ENCODE peak calls at places on chromosome 3, in four cellular contexts. D is astrocyte of the spinal cord, R is thoracic aorta, Q is neural crest cell. U is an unnamed sample.

GRCh38 chr3:46098319-46098761 is 71.1 kb upstream of the XCR1 start:
- DNase-seq in Q (no peak), D (peak; percentile 41), R (no peak), U (peak; percentile 80)

GRCh38 chr3:141930801-141931200 is 54.4 kb downstream of the ATP1B3 start:
- DNase-seq in Q (no peak), R (no peak), D (no peak), U (no peak)

GRCh38 chr3:63344676-63345075 is 66.6 kb downstream of the SYNPR start:
- DNase-seq in Q (no peak), D (no peak), R (no peak), U (no peak)

GRCh38 chr3:51622868-51623267 is 48.2 kb upstream of the TEX264 start:
- DNase-seq in D (peak; percentile 67), Q (no peak), R (no peak), U (no peak)

GRCh38 chr3:126355777-126356372 is 1.3 kb downstream of the KLF15 start:
- DNase-seq in R (peak; percentile 93), D (peak; percentile 49), Q (peak; percentile 79), U (no peak)

GRCh38 chr3:38031022-38031994 is 1.9 kb upstream of the PLCD1 start:
- DNase-seq in R (peak; percentile 70), D (peak; percentile 22), Q (no peak), U (no peak)

GRCh38 chr3:184320099-184320445 is 5.7 kb downstream of the EIF4G1 start:
- DNase-seq in R (peak; percentile 90), D (peak; percentile 97), Q (no peak), U (no peak)

GRCh38 chr3:190505381-190506003 is 8.4 kb upstream of the IL1RAP start:
- DNase-seq in D (no peak), Q (no peak), R (no peak), U (no peak)

GRCh38 chr3:115903843-115904242 is 280.5 kb downstream of the GAP43 start:
- DNase-seq in R (no peak), D (no peak), Q (no peak), U (no peak)

U was measured in activated CD8-positive, alpha-beta T cell treated with anti-CD3 and anti-CD28 coated beads, Interleukin-2, amount 10 ng/mL, durations not matched to agents 7 days and 5 days.